ENCODE peak calls at places on chromosomes 16 and 17, in eight cellular contexts. R, H, Z, W, N, J, A and G are unnamed samples.

GRCh38 chr16:78727536-78727935 is 628.1 kb downstream of the WWOX start:
- DNase-seq in Z (no peak), N (no peak), W (no peak), J (no peak), A (no peak), R (no peak), H (no peak), G (no peak)

GRCh38 chr17:36728030-36728991 is 126.9 kb downstream of the MRM1 start:
- DNase-seq in W (peak), A (no peak), Z (no peak), J (no peak), R (no peak), N (peak), H (no peak), G (no peak)

GRCh38 chr17:77356109-77356689 is 215.4 kb downstream of the SEC14L1 start:
- DNase-seq in J (no peak), A (no peak), N (peak), H (no peak), R (peak), Z (no peak), W (no peak), G (peak)

GRCh38 chr16:50640391-50640790 is 40.7 kb downstream of the SNX20 start:
- DNase-seq in J (no peak), R (no peak), W (no peak), A (no peak), Z (no peak), H (no peak), N (no peak), G (no peak)

GRCh38 chr17:9150407-9151090 is 129.2 kb downstream of the NTN1 start:
- DNase-seq in W (no peak), Z (no peak), J (no peak), N (peak), R (no peak), A (no peak), H (peak), G (no peak)

GRCh38 chr16:12706628-12707027 is 97.1 kb downstream of the CPPED1 start:
- DNase-seq in H (no peak), J (no peak), N (no peak), W (no peak), A (no peak), Z (no peak), R (no peak), G (no peak)

GRCh38 chr17:6953689-6954088 is 42.2 kb upstream of the ALOX12 start:
- DNase-seq in Z (no peak), A (no peak), N (no peak), R (no peak), J (no peak), W (no peak), H (no peak), G (no peak)

GRCh38 chr16:11105038-11105903 is 150.7 kb downstream of the SOCS1 start:
- DNase-seq in J (no peak), A (peak), W (peak), H (peak), N (no peak), R (peak), Z (no peak), G (no peak)

GRCh38 chr17:58326609-58327341 is 1.8 kb downstream of the TSPOAP1 start:
- DNase-seq in N (no peak), W (no peak), A (no peak), H (no peak), R (no peak), Z (no peak), J (peak), G (no peak)

GRCh38 chr17:44558349-44559287 is 1.3 kb downstream of the FZD2 start:
- DNase-seq in Z (peak), H (peak), N (peak), A (peak), R (no peak), J (no peak), W (no peak), G (no peak)

GRCh38 chr16:51408357-51408756 is 257.3 kb upstream of the SALL1 start:
- DNase-seq in H (peak), R (no peak), Z (no peak), W (no peak), A (peak), J (no peak), N (no peak), G (no peak)

GRCh38 chr17:69473801-69474170 is 59.3 kb downstream of the MAP2K6 start:
- DNase-seq in W (no peak), A (peak), J (no peak), H (peak), Z (no peak), N (no peak), R (no peak), G (no peak)